ENCODE peak calls at places on chromosomes 16 and 17, in eight cellular contexts. K is ovary, M is transverse colon, A is adrenal gland, X is A549, L is spleen, N is gastrocnemius medialis, U is IMR-90. Y is an unnamed sample.

GRCh38 chr17:66514227-66514806 is 211.9 kb downstream of the PRKCA start:
- DNase-seq in K (no peak), M (no peak), A (no peak), X (no peak), L (no peak), N (no peak), U (peak; percentile 81), Y (peak; percentile 16)

GRCh38 chr17:64061157-64061898 is 40.9 kb upstream of the ICAM2 start:
- DNase-seq in K (no peak), M (no peak), A (no peak), X (no peak), L (no peak), N (no peak), U (peak; percentile 36), Y (no peak)

GRCh38 chr16:82368041-82368440 is 198.0 kb upstream of the MPHOSPH6 start:
- DNase-seq in K (no peak), M (no peak), A (peak; percentile 16), X (peak; percentile 13), L (no peak), N (no peak), U (peak; percentile 32), Y (peak; percentile 26)

GRCh38 chr17:57281887-57282653 is 25.7 kb downstream of the MSI2 start:
- DNase-seq in K (no peak), M (no peak), A (no peak), X (no peak), L (no peak), N (peak; percentile 43), U (no peak), Y (no peak)

GRCh38 chr16:79301036-79301435 is 299.5 kb downstream of the MAF start:
- DNase-seq in K (no peak), M (no peak), A (no peak), X (no peak), L (no peak), N (no peak), U (no peak), Y (no peak)

GRCh38 chr17:17907469-17907868 is 64.7 kb downstream of the TOM1L2 start:
- DNase-seq in K (no peak), M (no peak), A (no peak), X (no peak), L (no peak), N (no peak), U (no peak), Y (no peak)

GRCh38 chr17:67293251-67294203 is 48.5 kb upstream of the HELZ start:
- DNase-seq in K (peak; percentile 51), M (peak; percentile 74), A (peak; percentile 65), X (peak; percentile 74), L (peak; percentile 90), N (peak; percentile 34), U (peak; percentile 29), Y (peak; percentile 82)

GRCh38 chr16:27972500-27972899 is 91.0 kb downstream of the GSG1L start:
- DNase-seq in K (no peak), M (peak; percentile 11), A (no peak), X (peak; percentile 72), L (peak; percentile 32), N (no peak), U (peak; percentile 30), Y (peak; percentile 37)

GRCh38 chr16:88785106-88785924 is at the start of gene PIEZO1:
- DNase-seq in K (peak; percentile 86), M (peak; percentile 84), A (peak; percentile 70), X (peak; percentile 62), L (peak; percentile 97), N (no peak), U (peak; percentile 52), Y (no peak)

GRCh38 chr17:17921192-17922082 is 50.8 kb downstream of the TOM1L2 start:
- DNase-seq in K (no peak), M (no peak), A (peak; percentile 57), X (peak; percentile 89), L (no peak), N (no peak), U (peak; percentile 90), Y (peak; percentile 92)

GRCh38 chr16:10314811-10315210 is 71.0 kb upstream of the ATF7IP2 start:
- DNase-seq in K (no peak), M (no peak), A (no peak), X (no peak), L (no peak), N (no peak), U (no peak), Y (no peak)

GRCh38 chr17:19672009-19672837 is 23.7 kb downstream of the ALDH3A2 start:
- DNase-seq in K (no peak), M (peak; percentile 56), A (peak; percentile 87), X (no peak), L (no peak), N (peak; percentile 59), U (peak; percentile 8), Y (no peak)

GRCh38 chr16:84729716-84730320 is 30.0 kb downstream of the USP10 start:
- DNase-seq in K (no peak), M (no peak), A (no peak), X (no peak), L (no peak), N (no peak), U (peak; percentile 34), Y (no peak)

GRCh38 chr16:84726670-84727467 is 27.1 kb downstream of the USP10 start:
- DNase-seq in K (no peak), M (peak; percentile 45), A (no peak), X (no peak), L (no peak), N (peak; percentile 14), U (no peak), Y (no peak)

GRCh38 chr16:84728853-84729424 is 29.1 kb downstream of the USP10 start:
- DNase-seq in K (no peak), M (no peak), A (no peak), X (no peak), L (no peak), N (no peak), U (no peak), Y (no peak)

GRCh38 chr16:84732674-84733352 is 33.0 kb downstream of the USP10 start:
- DNase-seq in K (no peak), M (no peak), A (no peak), X (no peak), L (no peak), N (no peak), U (no peak), Y (no peak)

DNA sequence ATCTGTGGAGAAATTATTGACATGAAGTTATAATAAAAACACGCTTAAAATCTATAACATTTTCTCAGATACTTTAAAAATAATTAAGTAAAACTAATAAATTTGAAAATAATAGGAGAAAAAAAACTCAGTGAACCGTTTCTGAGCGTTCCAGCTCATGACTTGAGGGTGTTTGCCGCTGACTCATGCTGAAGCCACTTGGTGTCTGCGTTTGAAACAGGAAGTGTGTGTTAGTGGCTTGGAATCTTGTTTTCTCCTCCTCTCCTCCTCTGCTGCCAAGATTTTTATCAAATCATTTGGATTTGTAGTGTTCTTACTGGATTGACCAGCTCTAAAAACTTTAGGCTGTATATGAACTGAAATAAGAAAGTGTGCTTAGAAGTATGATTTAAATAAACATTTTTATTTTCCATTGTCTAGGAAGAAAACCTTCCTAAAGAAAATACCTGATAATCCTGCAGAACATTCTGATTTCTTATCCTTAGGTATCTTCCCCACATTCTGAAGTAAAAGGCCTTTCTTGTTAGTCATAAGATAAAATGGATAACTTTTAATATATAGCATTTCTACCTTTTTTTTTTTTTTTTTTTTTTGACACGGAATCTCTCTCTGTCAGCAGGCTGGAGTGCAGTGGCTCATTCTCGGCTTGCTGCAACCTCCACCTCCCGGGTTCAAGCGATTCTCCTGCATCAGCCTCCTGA is 30.8 kb downstream of the USP10 start:
- DNase-seq in K (no peak), M (peak; percentile 69), A (peak; percentile 79), X (peak; percentile 82), L (no peak), N (peak; percentile 71), U (peak; percentile 97), Y (peak; percentile 56)
- TF ChIP-seq POLR2A in K (no peak), M (no peak), A (no peak), X (no peak), L (no peak), N (peak; percentile 43), U (peak; percentile 52), Y (no peak)

DNA sequence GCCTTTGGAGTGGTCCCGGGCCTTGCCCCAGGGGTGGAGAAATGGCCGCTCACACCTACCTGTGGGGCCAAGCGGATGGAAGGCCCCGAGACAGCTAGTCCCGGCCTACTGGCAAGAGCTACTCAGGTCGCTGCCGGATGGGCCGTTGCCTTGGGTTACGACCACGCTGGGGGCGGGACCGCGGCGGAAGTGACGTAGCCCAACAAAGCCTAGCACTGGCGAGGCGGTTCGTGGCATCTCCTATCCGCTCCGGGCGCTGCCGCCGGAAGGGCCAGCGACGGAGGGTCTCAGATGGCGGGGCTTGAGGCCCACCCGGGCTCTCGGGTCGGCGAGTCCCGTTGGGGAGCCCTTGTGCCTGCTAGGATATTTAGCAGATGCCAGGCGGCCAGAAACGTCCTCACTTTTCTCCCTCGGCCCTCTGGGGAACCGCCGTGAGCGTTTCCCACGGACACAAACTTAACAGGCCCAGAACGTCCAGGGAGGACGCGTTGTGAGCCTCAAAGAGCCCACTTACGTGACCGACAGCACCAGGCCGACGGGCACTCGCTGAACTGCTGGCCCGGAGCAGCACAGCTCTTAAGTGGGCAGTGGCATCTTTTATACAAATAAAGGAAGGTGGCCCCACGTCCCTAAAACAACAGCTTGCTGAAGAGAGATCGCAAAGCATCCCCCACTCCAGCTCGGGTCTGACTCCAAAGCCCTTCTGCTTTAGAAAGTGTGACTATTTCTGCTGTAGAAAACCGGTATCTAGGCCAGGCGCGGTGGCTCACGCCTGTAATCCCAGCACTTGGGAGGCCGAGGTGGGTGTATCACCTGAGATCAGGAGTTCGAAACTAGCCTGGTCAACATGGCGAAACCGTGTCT is at the start of gene C16orf46:
- DNase-seq in K (peak; percentile 99), M (peak; percentile 99), A (peak; percentile 97), X (peak; percentile 97), L (peak; percentile 100), N (peak; percentile 94), U (peak; percentile 95), Y (peak; percentile 94)
- TF ChIP-seq POLR2A in K (peak; percentile 95), M (peak; percentile 91), A (peak; percentile 86), X (peak; percentile 80), L (peak; percentile 63), N (peak; percentile 77), U (peak; percentile 96), Y (peak; percentile 89)

DNA sequence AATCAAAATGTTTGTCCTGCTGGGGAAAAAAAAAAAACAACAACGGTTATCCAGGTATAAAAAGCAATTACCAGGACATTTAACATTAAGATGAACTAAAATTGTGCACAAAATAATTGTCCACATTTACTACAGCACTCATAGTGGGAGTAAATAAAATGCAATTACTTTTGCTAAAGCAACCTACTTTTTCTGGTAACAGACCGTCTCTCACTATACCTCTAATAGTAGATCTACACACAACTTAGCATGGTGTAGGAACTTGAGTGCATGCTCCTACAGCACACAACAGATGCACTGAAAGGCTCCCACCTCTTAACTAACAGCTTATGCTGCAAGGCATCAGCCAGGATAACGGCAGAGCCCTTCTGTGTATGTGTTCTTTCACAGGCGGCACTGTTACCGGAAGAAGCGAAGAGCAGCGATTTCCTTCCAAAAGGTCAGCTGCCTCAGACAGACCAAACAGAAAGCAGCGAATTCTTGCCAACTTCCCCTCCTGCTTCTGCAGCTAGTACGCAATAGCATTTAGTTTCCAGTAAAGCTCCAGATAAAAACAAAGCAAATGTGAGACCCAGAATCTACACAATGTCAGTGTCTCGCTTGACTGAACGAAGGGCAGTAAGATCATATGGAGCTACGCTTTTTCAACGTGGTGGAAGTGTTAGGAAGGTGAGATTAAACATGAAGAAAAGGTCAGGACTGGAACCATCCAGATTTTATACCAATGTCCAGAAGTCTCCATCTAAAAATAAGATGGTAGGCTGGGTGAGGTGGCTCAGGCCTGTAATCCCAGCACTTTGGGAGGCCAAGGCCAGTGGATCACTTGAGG is 27.6 kb downstream of the STAT5B start:
- DNase-seq in K (peak; percentile 74), M (peak; percentile 79), A (peak; percentile 94), X (no peak), L (peak; percentile 92), N (peak; percentile 90), U (peak; percentile 93), Y (no peak)
- TF ChIP-seq POLR2A in K (peak; percentile 51), M (peak; percentile 55), A (peak; percentile 56), X (no peak), L (peak; percentile 67), N (peak; percentile 52), U (no peak), Y (peak; percentile 34)

GRCh38 chr17:74768069-74768762 is 7.9 kb downstream of the NAT9 start:
- DNase-seq in K (no peak), M (no peak), A (peak; percentile 98), X (no peak), L (no peak), N (peak; percentile 67), U (peak; percentile 73), Y (peak; percentile 97)
- TF ChIP-seq POLR2A in K (no peak), M (no peak), A (no peak), X (no peak), L (no peak), N (no peak), U (no peak), Y (peak; percentile 7)